ENCODE peak calls at places on chromosomes 16 and 17, in seven cellular contexts. G is esophagus squamous epithelium; P is psoas muscle; W is pancreas; H is IMR-90; E is transverse colon; K is CD8-positive, alpha-beta T cell. L is an unnamed sample. For H3K4me1, the result is how much of the 10 kb centered on the place peaks cover.

GRCh38 chr17:81869221-81870154 is 1.6 kb downstream of the ARHGDIA start:
- DNase-seq in H (no peak), G (no peak), E (peak), P (peak), K (peak), W (no peak), L (peak)

GRCh38 chr16:90008708-90009145 is 10.5 kb downstream of the DBNDD1 start:
- DNase-seq in W (no peak), G (no peak), E (peak), H (peak), P (no peak), K (peak), L (no peak)

GRCh38 chr16:30979170-30980067 is 5.6 kb upstream of the HSD3B7 start:
- DNase-seq in W (no peak), E (no peak), G (no peak), K (no peak), H (no peak), P (no peak), L (no peak)

GRCh38 chr17:78707016-78707415 is 75.1 kb downstream of the CYTH1 start:
- DNase-seq in E (no peak), G (no peak), H (no peak), W (no peak), K (no peak), P (no peak), L (no peak)

GRCh38 chr17:77496831-77497577 is 356.2 kb downstream of the SEC14L1 start:
- DNase-seq in W (peak), G (no peak), E (no peak), H (no peak), P (no peak), K (peak), L (no peak)

GRCh38 chr16:1056196-1056595 is 16.4 kb upstream of the SSTR5 start:
- DNase-seq in P (no peak), K (no peak), E (no peak), G (no peak), W (no peak), H (no peak), L (no peak)

GRCh38 chr17:8243827-8244226 is 4.0 kb downstream of the CTC1 start:
- DNase-seq in P (no peak), W (no peak), E (no peak), K (no peak), H (no peak), G (no peak), L (no peak)

GRCh38 chr16:5382484-5382883 is 284.9 kb upstream of the EEF2KMT start:
- DNase-seq in G (no peak), P (no peak), W (no peak), K (no peak), H (no peak), E (no peak), L (no peak)

GRCh38 chr16:14077918-14078317 is 6.8 kb downstream of the MRTFB start:
- DNase-seq in W (no peak), H (no peak), E (no peak), G (no peak), K (no peak), P (no peak), L (no peak)

GRCh38 chr17:55144518-55144917 is 120.2 kb upstream of the HLF start:
- DNase-seq in W (no peak), E (no peak), H (no peak), K (no peak), G (no peak), P (no peak), L (no peak)

GRCh38 chr17:78597923-78598545 is 20.8 kb upstream of the DNAH17 start:
- DNase-seq in G (no peak), P (no peak), K (no peak), H (peak), E (no peak), W (no peak), L (no peak)

GRCh38 chr16:85153656-85154091 is 41.4 kb upstream of the CIBAR2 start:
- DNase-seq in P (peak), W (no peak), G (no peak), E (no peak), K (peak), H (no peak), L (peak)

GRCh38 chr16:71726491-71727319 is 2.2 kb upstream of the PHLPP2 start:
- DNase-seq in P (no peak), W (no peak), G (no peak), E (no peak), K (no peak), H (no peak), L (no peak)

GRCh38 chr16:68506331-68507053 is 32.6 kb upstream of the ZFP90 start:
- DNase-seq in G (no peak), H (peak), E (no peak), P (no peak), K (no peak), W (no peak), L (no peak)

GRCh38 chr16:65176603-65177002 is 54.7 kb upstream of the CDH11 start:
- DNase-seq in H (peak), P (no peak), K (no peak), W (no peak), G (no peak), E (peak), L (peak)

GRCh38 chr16:87995644-87996043 is 44.4 kb downstream of the BANP start:
- DNase-seq in E (no peak), H (no peak), K (no peak), W (no peak), G (no peak), P (no peak), L (no peak)

GRCh38 chr16:49027420-49027819 is 254.2 kb downstream of the CBLN1 start:
- DNase-seq in K (no peak), W (no peak), P (no peak), H (no peak), E (no peak), G (no peak), L (no peak)

GRCh38 chr16:83704656-83705055 is 103.1 kb upstream of the HSBP1 start:
- DNase-seq in W (no peak), E (no peak), P (no peak), K (no peak), G (no peak), H (no peak), L (no peak)

GRCh38 chr16:49890876-49891275 is 35.0 kb upstream of the ZNF423 start:
- DNase-seq in E (peak), H (no peak), P (no peak), W (peak), K (no peak), G (no peak), L (no peak)

GRCh38 chr17:37737081-37737480 is 7.8 kb downstream of the HNF1B start:
- DNase-seq in E (no peak), P (no peak), W (no peak), K (no peak), G (no peak), H (no peak), L (no peak)

GRCh38 chr17:76868176-76868668 is at the start of gene MGAT5B:
- DNase-seq in K (peak), G (no peak), H (peak), P (peak), W (peak), E (peak), L (peak)

GRCh38 chr16:82384897-82385296 is 214.9 kb upstream of the MPHOSPH6 start:
- DNase-seq in E (no peak), H (no peak), G (no peak), W (no peak), K (no peak), P (no peak), L (no peak)
- H3K4me1 ChIP-seq in E (under half), H (under half), G (under half), W (under half), K (under half), P (under half), L (under half)

GRCh38 chr17:63819131-63819530 is 8.1 kb upstream of the PSMC5 start:
- DNase-seq in H (no peak), P (no peak), E (no peak), K (no peak), W (no peak), G (no peak), L (no peak)

GRCh38 chr17:63819585-63820537 is 7.4 kb upstream of the PSMC5 start:
- DNase-seq in H (no peak), W (no peak), K (no peak), E (no peak), G (no peak), P (no peak), L (no peak)

GRCh38 chr17:63816123-63816522 is 11.1 kb upstream of the PSMC5 start:
- DNase-seq in P (no peak), G (no peak), H (no peak), E (no peak), K (no peak), W (no peak), L (no peak)

GRCh38 chr17:63817736-63818385 is 9.4 kb upstream of the PSMC5 start:
- DNase-seq in G (no peak), K (no peak), E (no peak), H (no peak), P (no peak), W (peak), L (no peak)

GRCh38 chr17:63816669-63817068 is 10.6 kb upstream of the PSMC5 start:
- DNase-seq in W (no peak), P (no peak), E (no peak), H (peak), K (no peak), G (no peak), L (no peak)
- H3K4me1 ChIP-seq in W (under half), P (under half), E (under half), H (under half), K (under half), G (under half), L (under half)

GRCh38 chr17:48731355-48731754 is 2.8 kb upstream of the HOXB13 start:
- DNase-seq in P (no peak), G (no peak), E (no peak), W (no peak), H (no peak), K (no peak), L (no peak)
- H3K4me1 ChIP-seq in P (under half), G (under half), E (under half), W (under half), H (under half), K (under half), L (under half)

GRCh38 chr17:66126231-66126630 is 65.7 kb downstream of the CEP112 start:
- DNase-seq in H (peak), G (no peak), E (no peak), P (no peak), W (no peak), K (no peak), L (no peak)

GRCh38 chr17:66135219-66135618 is 56.7 kb downstream of the CEP112 start:
- DNase-seq in H (no peak), K (no peak), P (no peak), E (no peak), W (no peak), G (no peak), L (no peak)

GRCh38 chr17:66129759-66130158 is 62.2 kb downstream of the CEP112 start:
- DNase-seq in E (no peak), P (no peak), W (no peak), G (no peak), H (no peak), K (no peak), L (no peak)
- H3K4me1 ChIP-seq in E (under half), P (under half), W (under half), G (under half), H (under half), K (under half), L (under half)

GRCh38 chr17:34252138-34252889 is 2.8 kb upstream of the CCL2 start:
- DNase-seq in K (no peak), G (no peak), E (peak), W (peak), H (peak), P (peak), L (peak)
- H3K4me1 ChIP-seq in K (under half), G (under half), E (half or more), W (under half), H (half or more), P (under half), L (half or more)

L was measured in left lung.